ENCODE peak calls at places on chromosomes 3 and 15, in five cellular contexts. L, G, B, Z and Q are unnamed samples.

GRCh38 chr3:132289311-132289710 is 27.9 kb upstream of the ACP3 start:
- DNase-seq in B (no peak), L (no peak), G (no peak), Z (peak), Q (no peak)

GRCh38 chr3:126982522-126983175 is at the start of gene PLXNA1:
- DNase-seq in L (peak), Z (peak), B (peak), G (peak), Q (peak)

GRCh38 chr15:43531018-43531667 is 13.7 kb downstream of the MAP1A start:
- DNase-seq in B (no peak), G (no peak), Z (no peak), L (no peak), Q (no peak)

GRCh38 chr15:56383011-56383410 is 17.8 kb downstream of the TEX9 start:
- DNase-seq in B (no peak), L (no peak), G (no peak), Z (no peak), Q (no peak)

GRCh38 chr3:156246939-156247725 is 126.8 kb downstream of the KCNAB1 start:
- DNase-seq in G (no peak), B (no peak), L (no peak), Z (no peak), Q (no peak)

GRCh38 chr3:129106320-129106719 is 15.3 kb downstream of the RAB43 start:
- DNase-seq in L (no peak), B (no peak), Z (peak), G (no peak), Q (no peak)

GRCh38 chr3:154090116-154090420 is 31.1 kb upstream of the ARHGEF26 start:
- DNase-seq in B (no peak), L (no peak), G (no peak), Z (no peak), Q (no peak)

GRCh38 chr3:182811269-182811596 is 17.9 kb downstream of the ATP11B start:
- DNase-seq in B (no peak), G (no peak), Z (no peak), L (no peak), Q (no peak)

GRCh38 chr3:184336484-184337230 is 743 bp upstream of the FAM131A start:
- DNase-seq in G (no peak), L (peak), B (peak), Z (peak), Q (no peak)

GRCh38 chr15:78061963-78062427 is 15.5 kb downstream of the TBC1D2B start:
- DNase-seq in B (peak), L (peak), G (no peak), Z (peak), Q (no peak)

GRCh38 chr15:82832601-82833209 is 23.3 kb downstream of the WHAMM start:
- DNase-seq in L (no peak), B (no peak), G (peak), Z (peak), Q (no peak)

GRCh38 chr15:40731034-40731433 is 24.0 kb downstream of the RMDN3 start:
- DNase-seq in B (no peak), L (no peak), Z (no peak), G (no peak), Q (no peak)

GRCh38 chr15:73754461-73754860 is 1.3 kb upstream of the INSYN1 start:
- DNase-seq in L (no peak), G (no peak), B (no peak), Z (no peak), Q (no peak)

GRCh38 chr3:194976813-194977322 is 291.2 kb downstream of the FAM43A start:
- DNase-seq in G (no peak), B (no peak), Z (no peak), L (no peak), Q (no peak)

GRCh38 chr15:80071652-80072051 is 12.2 kb downstream of the ZFAND6 start:
- DNase-seq in Z (no peak), L (no peak), G (no peak), B (no peak), Q (no peak)

GRCh38 chr3:49539659-49540560 is 14.4 kb upstream of the BSN start:
- DNase-seq in Z (peak), B (peak), G (peak), L (peak), Q (peak)

GRCh38 chr3:142348460-142348859 is 99.4 kb downstream of the XRN1 start:
- DNase-seq in Z (no peak), G (no peak), B (no peak), L (no peak), Q (no peak)

GRCh38 chr3:58998476-58999117 is 51.2 kb downstream of the CFAP20DC start:
- DNase-seq in L (no peak), B (no peak), G (peak), Z (peak), Q (no peak)

GRCh38 chr3:52005571-52005986 is 9.9 kb upstream of the RPL29 start:
- DNase-seq in Z (no peak), B (no peak), L (peak), G (no peak), Q (no peak)

GRCh38 chr15:72222433-72222832 is 8.6 kb downstream of the PKM start:
- DNase-seq in B (no peak), Z (no peak), L (no peak), G (no peak), Q (no peak)

GRCh38 chr3:140629351-140630137 is 48.3 kb upstream of the TRIM42 start:
- DNase-seq in Z (peak), B (no peak), L (no peak), G (peak), Q (no peak)

GRCh38 chr3:167033866-167034265 is 346.2 kb downstream of the ZBBX start:
- DNase-seq in G (no peak), L (no peak), B (no peak), Z (no peak), Q (no peak)

GRCh38 chr15:65258863-65259262 is 27.8 kb downstream of the PARP16 start:
- DNase-seq in L (no peak), G (peak), Z (peak), B (no peak), Q (no peak)

GRCh38 chr3:150878290-150878689 is 26.9 kb downstream of the MINDY4B start:
- DNase-seq in G (no peak), Z (no peak), B (no peak), L (no peak), Q (no peak)

GRCh38 chr3:47082519-47082918 is 81.4 kb downstream of the SETD2 start:
- DNase-seq in Z (peak), L (no peak), G (peak), B (no peak), Q (no peak)

GRCh38 chr3:35664460-35664919 is 25.2 kb downstream of the ARPP21 start:
- DNase-seq in Z (peak), G (no peak), B (peak), L (peak), Q (no peak)

GRCh38 chr3:17894434-17895060 is 152.1 kb upstream of the TBC1D5 start:
- DNase-seq in Z (peak), L (peak), B (peak), G (no peak), Q (peak)

GRCh38 chr3:25009665-25010064 is 418.4 kb upstream of the RARB start:
- DNase-seq in Z (no peak), L (peak), G (no peak), B (no peak), Q (no peak)

GRCh38 chr3:47394867-47395266 is 14.0 kb downstream of the PTPN23 start:
- DNase-seq in L (no peak), Z (peak), B (no peak), G (no peak), Q (no peak)

GRCh38 chr3:45409921-45410320 is 21.5 kb downstream of the LARS2 start:
- DNase-seq in L (no peak), Z (no peak), B (no peak), G (no peak), Q (no peak)

GRCh38 chr15:80639168-80639555 is 55.9 kb upstream of the ABHD17C start:
- DNase-seq in L (no peak), Z (no peak), B (no peak), G (no peak), Q (no peak)

GRCh38 chr15:69305204-69305931 is 6.7 kb downstream of the PAQR5 start:
- DNase-seq in L (no peak), Z (peak), B (no peak), G (peak), Q (no peak)

GRCh38 chr3:32816439-32817194 is 1.2 kb upstream of the TRIM71 start:
- DNase-seq in G (no peak), Z (peak), L (peak), B (peak), Q (peak)

GRCh38 chr3:25849641-25850040 is 59.8 kb downstream of the OXSM start:
- DNase-seq in Z (no peak), B (no peak), G (no peak), L (no peak), Q (no peak)

GRCh38 chr15:36688310-36689102 is 109.1 kb downstream of the CDIN1 start:
- DNase-seq in B (no peak), Z (peak), G (no peak), L (no peak), Q (no peak)

GRCh38 chr3:194268659-194269487 is 82.3 kb downstream of the CPN2 start:
- DNase-seq in Z (no peak), L (no peak), B (no peak), G (no peak), Q (no peak)